ENCODE peak calls at places on chromosomes 16 and 17, in ten cellular contexts. One of them, this sample, is unnamed.

GRCh38 chr16:88088161-88088581 is 136.9 kb downstream of the BANP start:
- DNase-seq in MM.1S: no peak
- DNase-seq in upper lobe of right lung: no peak
- DNase-seq in Panc1: no peak
- DNase-seq in effector CD4-positive, alpha-beta T cell: no peak
- DNase-seq in AG08395: no peak
- DNase-seq in activated effector memory CD4-positive, alpha-beta T cell treated with anti-CD3 and anti-CD28 coated beads, Interleukin-2, amount 50 U/mL, for 16 hours: no peak
- DNase-seq in HS-5: no peak
- DNase-seq in heart right ventricle: no peak
- DNase-seq in T1000: no peak
- DNase-seq in this sample: no peak

GRCh38 chr17:31743767-31744166 is 115.3 kb downstream of the COPRS start:
- DNase-seq in Panc1: no peak
- DNase-seq in HS-5: no peak
- DNase-seq in effector CD4-positive, alpha-beta T cell: no peak
- DNase-seq in upper lobe of right lung: no peak
- DNase-seq in AG08395: peak
- DNase-seq in activated effector memory CD4-positive, alpha-beta T cell treated with anti-CD3 and anti-CD28 coated beads, Interleukin-2, amount 50 U/mL, for 16 hours: no peak
- DNase-seq in MM.1S: no peak
- DNase-seq in T1000: no peak
- DNase-seq in heart right ventricle: peak
- DNase-seq in this sample: no peak

GRCh38 chr17:78921437-78921971 is 3.7 kb downstream of the TIMP2 start:
- DNase-seq in activated effector memory CD4-positive, alpha-beta T cell treated with anti-CD3 and anti-CD28 coated beads, Interleukin-2, amount 50 U/mL, for 16 hours: no peak
- DNase-seq in T1000: no peak
- DNase-seq in heart right ventricle: peak
- DNase-seq in HS-5: no peak
- DNase-seq in MM.1S: no peak
- DNase-seq in upper lobe of right lung: no peak
- DNase-seq in AG08395: no peak
- DNase-seq in Panc1: no peak
- DNase-seq in effector CD4-positive, alpha-beta T cell: no peak
- DNase-seq in this sample: no peak

GRCh38 chr17:37239690-37240344 is 136.0 kb upstream of the C17orf78 start:
- DNase-seq in upper lobe of right lung: no peak
- DNase-seq in Panc1: no peak
- DNase-seq in heart right ventricle: no peak
- DNase-seq in HS-5: peak
- DNase-seq in effector CD4-positive, alpha-beta T cell: no peak
- DNase-seq in MM.1S: peak
- DNase-seq in T1000: no peak
- DNase-seq in AG08395: peak
- DNase-seq in activated effector memory CD4-positive, alpha-beta T cell treated with anti-CD3 and anti-CD28 coated beads, Interleukin-2, amount 50 U/mL, for 16 hours: no peak
- DNase-seq in this sample: peak

GRCh38 chr17:14672830-14673229 is 371.9 kb downstream of the HS3ST3B1 start:
- DNase-seq in effector CD4-positive, alpha-beta T cell: no peak
- DNase-seq in T1000: peak
- DNase-seq in heart right ventricle: no peak
- DNase-seq in HS-5: peak
- DNase-seq in activated effector memory CD4-positive, alpha-beta T cell treated with anti-CD3 and anti-CD28 coated beads, Interleukin-2, amount 50 U/mL, for 16 hours: no peak
- DNase-seq in MM.1S: no peak
- DNase-seq in AG08395: peak
- DNase-seq in upper lobe of right lung: no peak
- DNase-seq in Panc1: no peak
- DNase-seq in this sample: no peak

GRCh38 chr17:41107941-41108445 is 2.8 kb downstream of the KRTAP4-9 start:
- DNase-seq in T1000: no peak
- DNase-seq in Panc1: no peak
- DNase-seq in effector CD4-positive, alpha-beta T cell: no peak
- DNase-seq in MM.1S: no peak
- DNase-seq in activated effector memory CD4-positive, alpha-beta T cell treated with anti-CD3 and anti-CD28 coated beads, Interleukin-2, amount 50 U/mL, for 16 hours: no peak
- DNase-seq in HS-5: no peak
- DNase-seq in upper lobe of right lung: no peak
- DNase-seq in AG08395: no peak
- DNase-seq in heart right ventricle: no peak
- DNase-seq in this sample: no peak

GRCh38 chr17:74354123-74354522 is 7.5 kb downstream of the BTBD17 start:
- DNase-seq in upper lobe of right lung: peak
- DNase-seq in MM.1S: peak
- DNase-seq in heart right ventricle: peak
- DNase-seq in Panc1: peak
- DNase-seq in activated effector memory CD4-positive, alpha-beta T cell treated with anti-CD3 and anti-CD28 coated beads, Interleukin-2, amount 50 U/mL, for 16 hours: peak
- DNase-seq in HS-5: no peak
- DNase-seq in AG08395: peak
- DNase-seq in effector CD4-positive, alpha-beta T cell: peak
- DNase-seq in T1000: no peak
- DNase-seq in this sample: peak

GRCh38 chr17:65060855-65061254 is 4.3 kb upstream of the GNA13 start:
- DNase-seq in AG08395: no peak
- DNase-seq in Panc1: no peak
- DNase-seq in MM.1S: no peak
- DNase-seq in T1000: no peak
- DNase-seq in activated effector memory CD4-positive, alpha-beta T cell treated with anti-CD3 and anti-CD28 coated beads, Interleukin-2, amount 50 U/mL, for 16 hours: no peak
- DNase-seq in heart right ventricle: no peak
- DNase-seq in upper lobe of right lung: no peak
- DNase-seq in HS-5: no peak
- DNase-seq in effector CD4-positive, alpha-beta T cell: no peak
- DNase-seq in this sample: no peak

GRCh38 chr17:69820881-69821473 is 254.0 kb upstream of the KCNJ16 start:
- DNase-seq in Panc1: no peak
- DNase-seq in AG08395: no peak
- DNase-seq in heart right ventricle: no peak
- DNase-seq in T1000: no peak
- DNase-seq in activated effector memory CD4-positive, alpha-beta T cell treated with anti-CD3 and anti-CD28 coated beads, Interleukin-2, amount 50 U/mL, for 16 hours: no peak
- DNase-seq in MM.1S: no peak
- DNase-seq in upper lobe of right lung: no peak
- DNase-seq in HS-5: no peak
- DNase-seq in effector CD4-positive, alpha-beta T cell: no peak
- DNase-seq in this sample: no peak

GRCh38 chr16:87966685-87967185 is 15.5 kb downstream of the BANP start:
- DNase-seq in Panc1: no peak
- DNase-seq in AG08395: peak
- DNase-seq in T1000: no peak
- DNase-seq in activated effector memory CD4-positive, alpha-beta T cell treated with anti-CD3 and anti-CD28 coated beads, Interleukin-2, amount 50 U/mL, for 16 hours: no peak
- DNase-seq in upper lobe of right lung: no peak
- DNase-seq in HS-5: no peak
- DNase-seq in effector CD4-positive, alpha-beta T cell: no peak
- DNase-seq in MM.1S: no peak
- DNase-seq in heart right ventricle: no peak
- DNase-seq in this sample: no peak

GRCh38 chr16:46426336-46426735 is 194.8 kb downstream of the SHCBP1 start:
- DNase-seq in effector CD4-positive, alpha-beta T cell: no peak
- DNase-seq in activated effector memory CD4-positive, alpha-beta T cell treated with anti-CD3 and anti-CD28 coated beads, Interleukin-2, amount 50 U/mL, for 16 hours: no peak
- DNase-seq in T1000: no peak
- DNase-seq in AG08395: no peak
- DNase-seq in Panc1: no peak
- DNase-seq in heart right ventricle: no peak
- DNase-seq in HS-5: no peak
- DNase-seq in upper lobe of right lung: no peak
- DNase-seq in MM.1S: no peak
- DNase-seq in this sample: no peak

GRCh38 chr17:29982991-29983390 is 41.6 kb downstream of the EFCAB5 start:
- DNase-seq in upper lobe of right lung: no peak
- DNase-seq in Panc1: no peak
- DNase-seq in MM.1S: no peak
- DNase-seq in activated effector memory CD4-positive, alpha-beta T cell treated with anti-CD3 and anti-CD28 coated beads, Interleukin-2, amount 50 U/mL, for 16 hours: no peak
- DNase-seq in AG08395: no peak
- DNase-seq in T1000: no peak
- DNase-seq in HS-5: no peak
- DNase-seq in effector CD4-positive, alpha-beta T cell: no peak
- DNase-seq in heart right ventricle: no peak
- DNase-seq in this sample: no peak

GRCh38 chr16:68686905-68687304 is 41.8 kb downstream of the CDH3 start:
- DNase-seq in activated effector memory CD4-positive, alpha-beta T cell treated with anti-CD3 and anti-CD28 coated beads, Interleukin-2, amount 50 U/mL, for 16 hours: no peak
- DNase-seq in HS-5: no peak
- DNase-seq in effector CD4-positive, alpha-beta T cell: no peak
- DNase-seq in T1000: no peak
- DNase-seq in heart right ventricle: no peak
- DNase-seq in Panc1: no peak
- DNase-seq in AG08395: no peak
- DNase-seq in MM.1S: no peak
- DNase-seq in upper lobe of right lung: no peak
- DNase-seq in this sample: no peak

GRCh38 chr17:41655611-41656111 is 31.3 kb upstream of the KRT17 start:
- DNase-seq in MM.1S: no peak
- DNase-seq in heart right ventricle: no peak
- DNase-seq in effector CD4-positive, alpha-beta T cell: no peak
- DNase-seq in AG08395: no peak
- DNase-seq in HS-5: no peak
- DNase-seq in T1000: no peak
- DNase-seq in activated effector memory CD4-positive, alpha-beta T cell treated with anti-CD3 and anti-CD28 coated beads, Interleukin-2, amount 50 U/mL, for 16 hours: no peak
- DNase-seq in Panc1: no peak
- DNase-seq in upper lobe of right lung: peak
- DNase-seq in this sample: peak

GRCh38 chr17:27912989-27913388 is 19.8 kb upstream of the LYRM9 start:
- DNase-seq in HS-5: no peak
- DNase-seq in MM.1S: no peak
- DNase-seq in heart right ventricle: no peak
- DNase-seq in effector CD4-positive, alpha-beta T cell: no peak
- DNase-seq in AG08395: no peak
- DNase-seq in T1000: no peak
- DNase-seq in upper lobe of right lung: no peak
- DNase-seq in Panc1: no peak
- DNase-seq in activated effector memory CD4-positive, alpha-beta T cell treated with anti-CD3 and anti-CD28 coated beads, Interleukin-2, amount 50 U/mL, for 16 hours: no peak
- DNase-seq in this sample: no peak

GRCh38 chr17:39979021-39979660 is 1.5 kb upstream of the PSMD3 start:
- DNase-seq in AG08395: peak
- DNase-seq in Panc1: no peak
- DNase-seq in heart right ventricle: no peak
- DNase-seq in upper lobe of right lung: no peak
- DNase-seq in activated effector memory CD4-positive, alpha-beta T cell treated with anti-CD3 and anti-CD28 coated beads, Interleukin-2, amount 50 U/mL, for 16 hours: no peak
- DNase-seq in T1000: peak
- DNase-seq in effector CD4-positive, alpha-beta T cell: no peak
- DNase-seq in MM.1S: no peak
- DNase-seq in HS-5: peak
- DNase-seq in this sample: no peak

GRCh38 chr17:8747731-8748130 is 3.1 kb upstream of the CCDC42 start:
- DNase-seq in activated effector memory CD4-positive, alpha-beta T cell treated with anti-CD3 and anti-CD28 coated beads, Interleukin-2, amount 50 U/mL, for 16 hours: no peak
- DNase-seq in MM.1S: no peak
- DNase-seq in effector CD4-positive, alpha-beta T cell: no peak
- DNase-seq in T1000: no peak
- DNase-seq in heart right ventricle: no peak
- DNase-seq in Panc1: no peak
- DNase-seq in HS-5: no peak
- DNase-seq in AG08395: no peak
- DNase-seq in upper lobe of right lung: no peak
- DNase-seq in this sample: no peak

GRCh38 chr17:41340934-41341861 is 9.4 kb downstream of the KRT33A start:
- DNase-seq in HS-5: no peak
- DNase-seq in Panc1: no peak
- DNase-seq in heart right ventricle: no peak
- DNase-seq in T1000: no peak
- DNase-seq in effector CD4-positive, alpha-beta T cell: peak
- DNase-seq in AG08395: no peak
- DNase-seq in MM.1S: peak
- DNase-seq in activated effector memory CD4-positive, alpha-beta T cell treated with anti-CD3 and anti-CD28 coated beads, Interleukin-2, amount 50 U/mL, for 16 hours: peak
- DNase-seq in upper lobe of right lung: no peak
- DNase-seq in this sample: no peak

This sample was measured in retina.